ENCODE peak calls at places on chromosomes 7 and 10, in six cellular contexts. N is fibroblast of lung; S is HCT116; F is HepG2; G is CD4-positive, CD25-positive, alpha-beta regulatory T cell; Z is kidney. T is an unnamed sample.

GRCh38 chr10:62046522-62047239 is 145.2 kb downstream of the ARID5B start:
- DNase-seq in S (no peak), G (no peak), N (peak), Z (no peak), F (peak), T (no peak)

GRCh38 chr10:114403545-114404161 is 649 bp downstream of the AFAP1L2 start:
- DNase-seq in G (no peak), F (no peak), N (peak), S (no peak), Z (peak), T (no peak)

GRCh38 chr10:110388682-110389052 is 83.9 kb upstream of the SMNDC1 start:
- DNase-seq in N (no peak), F (no peak), S (no peak), G (no peak), Z (peak), T (no peak)

GRCh38 chr10:75611081-75611971 is 179.9 kb downstream of the LRMDA start:
- DNase-seq in S (no peak), G (no peak), Z (no peak), F (peak), N (no peak), T (no peak)

GRCh38 chr7:94060772-94061171 is 56.6 kb upstream of the BET1 start:
- DNase-seq in G (no peak), S (no peak), F (no peak), N (peak), Z (no peak), T (no peak)

GRCh38 chr10:51029172-51029641 is 45.1 kb upstream of the PRKG1 start:
- DNase-seq in G (no peak), F (no peak), Z (no peak), S (no peak), N (peak), T (peak)

GRCh38 chr7:149420006-149420405 is 40.9 kb downstream of the ZNF777 start:
- DNase-seq in N (no peak), F (no peak), S (no peak), Z (no peak), G (no peak), T (no peak)

GRCh38 chr7:130890176-130891020 is 156.4 kb upstream of the KLF14 start:
- DNase-seq in N (no peak), F (no peak), G (no peak), Z (no peak), S (no peak), T (no peak)

GRCh38 chr7:76285604-76286374 is 16.7 kb upstream of the HSPB1 start:
- DNase-seq in N (no peak), G (no peak), Z (no peak), S (no peak), F (no peak), T (no peak)

GRCh38 chr10:4057725-4058513 is 272.9 kb upstream of the KLF6 start:
- DNase-seq in S (no peak), N (no peak), Z (no peak), G (no peak), F (no peak), T (no peak)

GRCh38 chr7:88401009-88401623 is 94.4 kb upstream of the STEAP4 start:
- DNase-seq in Z (no peak), G (no peak), N (no peak), F (peak), S (peak), T (no peak)

GRCh38 chr10:86316990-86317389 is 49.6 kb downstream of the GRID1 start:
- DNase-seq in G (no peak), Z (no peak), S (no peak), N (no peak), F (no peak), T (no peak)

GRCh38 chr10:124085680-124086079 is 7.7 kb downstream of the CHST15 start:
- DNase-seq in Z (no peak), S (no peak), N (no peak), G (no peak), F (no peak), T (no peak)

GRCh38 chr7:130071701-130072622 is 1.6 kb downstream of the KLHDC10 start:
- DNase-seq in G (peak), S (peak), F (peak), N (peak), Z (no peak), T (no peak)

GRCh38 chr10:22259280-22259679 is 41.5 kb upstream of the EBLN1 start:
- DNase-seq in G (no peak), Z (no peak), F (no peak), S (no peak), N (no peak), T (no peak)

GRCh38 chr7:103637080-103637479 is 191.1 kb upstream of the SLC26A5 start:
- DNase-seq in S (no peak), Z (no peak), N (peak), G (no peak), F (no peak), T (peak)

GRCh38 chr7:5626456-5626855 is 155.0 kb downstream of the RNF216 start:
- DNase-seq in Z (no peak), S (no peak), G (no peak), F (no peak), N (no peak), T (no peak)

DNA sequence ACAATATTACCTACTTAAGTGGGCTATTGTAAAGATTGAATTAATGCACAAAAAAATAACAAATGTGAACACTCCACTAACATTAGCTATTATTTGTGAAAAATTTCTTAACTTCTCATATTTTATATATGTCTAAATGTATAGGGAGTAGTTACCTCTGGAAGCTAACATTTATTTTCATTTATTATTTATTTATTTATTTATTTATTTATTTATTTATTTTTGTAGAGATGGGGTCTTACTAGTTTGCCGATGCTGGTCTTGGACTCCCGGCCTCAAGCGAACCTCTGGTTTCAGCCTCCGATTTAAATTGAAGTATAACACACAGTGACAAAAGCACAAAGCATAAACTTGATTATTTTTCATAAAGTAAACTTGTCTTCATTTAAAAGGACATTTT is 5.1 kb upstream of the SPOCK2 start:
- DNase-seq in Z (no peak), F (no peak), S (no peak), N (no peak), G (no peak), T (no peak)
- H3K27ac ChIP-seq in Z (no peak), F (no peak), S (no peak), N (no peak), G (no peak), T (no peak)

DNA sequence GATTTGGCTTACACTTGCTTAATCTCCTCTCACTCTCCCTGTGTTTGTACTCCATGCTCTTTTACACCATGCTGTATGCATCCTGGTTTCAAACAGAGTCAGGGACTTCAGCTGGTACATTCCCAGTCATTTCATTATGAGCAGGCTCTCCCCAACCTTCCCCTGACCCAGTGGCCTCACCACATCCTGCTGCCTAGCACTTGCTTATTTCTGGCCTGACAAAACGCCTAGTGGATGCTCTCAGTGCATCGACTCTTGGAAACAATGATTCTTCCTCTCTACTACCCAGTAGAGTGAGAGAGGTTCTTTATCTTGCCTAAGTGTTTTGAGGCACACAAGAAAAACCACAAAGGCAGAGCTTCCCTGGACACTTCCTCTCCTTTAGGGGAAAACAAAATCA is 63.4 kb downstream of the CAV1 start:
- DNase-seq in Z (no peak), N (peak), G (no peak), S (no peak), F (no peak), T (no peak)
- H3K27ac ChIP-seq in Z (no peak), N (peak), G (no peak), S (peak), F (no peak), T (peak)

DNA sequence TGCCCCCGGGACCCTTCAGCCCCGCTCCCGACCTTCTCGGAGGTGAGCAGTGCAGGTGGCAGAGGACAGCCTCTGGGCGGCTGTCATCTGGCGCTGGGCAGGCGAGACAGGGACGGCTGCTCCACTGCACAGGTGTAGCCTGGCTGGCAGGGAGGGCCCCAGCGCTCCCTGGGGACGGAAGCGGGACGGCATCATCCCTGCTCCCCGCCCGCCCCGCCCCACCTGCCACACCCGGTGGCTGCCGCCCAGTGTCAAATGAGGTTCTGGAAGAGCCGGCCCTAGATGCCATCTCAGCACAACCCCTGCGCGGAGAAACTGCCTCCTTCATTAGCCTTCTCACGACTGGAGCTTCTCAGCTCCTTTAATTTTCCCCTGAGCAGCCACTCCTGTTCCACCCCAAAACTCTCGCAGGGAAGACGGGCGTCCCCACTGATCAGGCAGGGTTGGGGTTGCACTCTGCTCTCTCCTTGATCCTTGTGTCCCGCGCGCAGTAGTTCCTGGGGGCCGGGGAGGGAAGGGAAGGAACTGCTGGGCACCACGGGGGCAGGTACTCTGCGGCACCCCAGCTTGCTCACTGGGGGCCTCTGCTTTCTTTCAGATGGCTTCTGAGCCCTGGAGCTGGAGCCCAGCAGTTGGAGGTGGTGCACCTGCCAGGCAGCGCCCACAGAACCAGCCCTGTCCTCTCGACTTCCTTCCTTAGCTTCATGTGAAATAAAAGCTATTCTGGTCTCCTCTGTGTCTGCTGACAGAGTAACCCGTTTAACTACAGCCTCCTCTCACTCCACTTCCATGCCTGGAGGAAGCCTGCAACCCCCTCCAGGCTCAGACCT is 12.0 kb downstream of the PLAC9 start:
- DNase-seq in G (no peak), S (peak), Z (peak), N (no peak), F (no peak), T (no peak)
- H3K27ac ChIP-seq in G (peak), S (no peak), Z (no peak), N (no peak), F (no peak), T (peak)

GRCh38 chr7:35254496-35255416 is 856 bp upstream of the TBX20 start:
- DNase-seq in N (no peak), G (no peak), S (no peak), Z (no peak), F (no peak), T (no peak)
- H3K27ac ChIP-seq in N (no peak), G (no peak), S (no peak), Z (no peak), F (no peak), T (no peak)

GRCh38 chr10:69055241-69055640 is 32.7 kb upstream of the SRGN start:
- DNase-seq in G (no peak), S (no peak), F (no peak), N (no peak), Z (no peak), T (no peak)

GRCh38 chr10:69057951-69058297 is 30.0 kb upstream of the SRGN start:
- DNase-seq in Z (peak), N (peak), F (no peak), S (no peak), G (no peak), T (no peak)

GRCh38 chr10:69057261-69057950 is 30.5 kb upstream of the SRGN start:
- DNase-seq in Z (peak), S (no peak), F (peak), N (no peak), G (no peak), T (no peak)

GRCh38 chr10:69056536-69057260 is 31.2 kb upstream of the SRGN start:
- DNase-seq in F (no peak), G (no peak), N (no peak), Z (peak), S (no peak), T (no peak)

GRCh38 chr10:69056129-69056528 is 31.8 kb upstream of the SRGN start:
- DNase-seq in S (no peak), G (no peak), F (no peak), Z (peak), N (no peak), T (no peak)
- H3K27ac ChIP-seq in S (no peak), G (peak), F (no peak), Z (no peak), N (no peak), T (no peak)

GRCh38 chr7:668139-668871 is 58.2 kb upstream of the DNAAF5 start:
- DNase-seq in N (peak), Z (peak), F (no peak), S (no peak), G (no peak), T (no peak)
- H3K27ac ChIP-seq in N (no peak), Z (no peak), F (no peak), S (no peak), G (no peak), T (no peak)

GRCh38 chr7:101933028-101933427 is 115.6 kb downstream of the CUX1 start:
- DNase-seq in S (no peak), Z (no peak), N (no peak), F (no peak), G (no peak), T (no peak)
- H3K27ac ChIP-seq in S (no peak), Z (no peak), N (no peak), F (no peak), G (no peak), T (no peak)

GRCh38 chr7:139829654-139830130 is 628 bp downstream of the TBXAS1 start:
- DNase-seq in N (peak), F (no peak), S (no peak), Z (no peak), G (no peak), T (no peak)
- H3K27ac ChIP-seq in N (no peak), F (no peak), S (no peak), Z (peak), G (no peak), T (no peak)

GRCh38 chr10:13684252-13684791 is 97.6 kb downstream of the PRPF18 start:
- DNase-seq in S (no peak), G (no peak), N (peak), Z (peak), F (no peak), T (no peak)
- H3K27ac ChIP-seq in S (no peak), G (no peak), N (peak), Z (peak), F (no peak), T (peak)

GRCh38 chr7:16084370-16084769 is 337.0 kb downstream of the CRPPA start:
- DNase-seq in F (no peak), G (no peak), S (no peak), N (peak), Z (no peak), T (no peak)

GRCh38 chr7:16079723-16080122 is 341.6 kb downstream of the CRPPA start:
- DNase-seq in G (no peak), Z (no peak), N (no peak), F (no peak), S (no peak), T (no peak)

GRCh38 chr7:16078076-16078952 is 343.0 kb downstream of the CRPPA start:
- DNase-seq in N (peak), G (no peak), F (peak), Z (no peak), S (peak), T (no peak)

GRCh38 chr7:16083931-16084330 is 337.4 kb downstream of the CRPPA start:
- DNase-seq in G (no peak), Z (no peak), N (peak), F (no peak), S (peak), T (no peak)

GRCh38 chr7:16080131-16080530 is 341.2 kb downstream of the CRPPA start:
- DNase-seq in S (no peak), F (no peak), G (no peak), N (no peak), Z (no peak), T (no peak)
- H3K27ac ChIP-seq in S (no peak), F (no peak), G (no peak), N (no peak), Z (no peak), T (no peak)